ENCODE peak calls at places on chromosomes 7 and 10, in seven cellular contexts. S is spleen, E is HCT116, G is K562, B is suprapubic skin, Y is esophagus muscularis mucosa, K is Panc1. C is an unnamed sample.

GRCh38 chr7:17142831-17143541 is 155.5 kb upstream of the AHR start:
- DNase-seq in G (no peak), Y (no peak), S (no peak), E (no peak), K (no peak), B (no peak), C (no peak)

GRCh38 chr10:122494833-122495232 is 33.5 kb downstream of the HTRA1 start:
- DNase-seq in E (peak), G (no peak), S (no peak), K (no peak), B (no peak), Y (no peak), C (no peak)

GRCh38 chr10:66366163-66366562 is 559.7 kb upstream of the LRRTM3 start:
- DNase-seq in B (no peak), S (no peak), Y (no peak), E (no peak), G (no peak), K (no peak), C (no peak)

GRCh38 chr10:122170802-122171201 is 100.3 kb upstream of the BTBD16 start:
- DNase-seq in K (no peak), Y (no peak), E (no peak), G (no peak), B (no peak), S (peak), C (peak)

GRCh38 chr7:94297397-94297838 is 97.3 kb upstream of the COL1A2 start:
- DNase-seq in S (no peak), B (peak), K (no peak), Y (no peak), E (no peak), G (no peak), C (no peak)

GRCh38 chr7:6382797-6383196 is 65.0 kb downstream of the DAGLB start:
- DNase-seq in K (no peak), G (no peak), S (no peak), B (no peak), Y (no peak), E (no peak), C (no peak)

GRCh38 chr7:33024189-33024757 is 38.3 kb downstream of the NT5C3A start:
- DNase-seq in B (no peak), S (no peak), K (no peak), G (no peak), E (no peak), Y (no peak), C (no peak)

GRCh38 chr7:151451626-151452025 is 11.7 kb upstream of the CRYGN start:
- DNase-seq in B (no peak), S (peak), E (no peak), G (no peak), Y (no peak), K (no peak), C (no peak)

GRCh38 chr7:25722856-25723255 is 429.1 kb upstream of the NFE2L3 start:
- DNase-seq in E (no peak), Y (no peak), B (no peak), G (no peak), K (no peak), S (no peak), C (no peak)

GRCh38 chr7:151745090-151745638 is 131.8 kb downstream of the PRKAG2 start:
- DNase-seq in S (no peak), Y (no peak), B (no peak), E (peak), K (peak), G (peak), C (no peak)

GRCh38 chr10:80163741-80164341 is 31.3 kb downstream of the PLAC9 start:
- DNase-seq in B (no peak), K (no peak), Y (no peak), E (no peak), S (no peak), G (no peak), C (no peak)
- TF ChIP-seq POLR2AphosphoS5 in B (no peak), K (no peak), Y (peak), E (no peak), S (no peak), G (no peak), C (no peak)

DNA sequence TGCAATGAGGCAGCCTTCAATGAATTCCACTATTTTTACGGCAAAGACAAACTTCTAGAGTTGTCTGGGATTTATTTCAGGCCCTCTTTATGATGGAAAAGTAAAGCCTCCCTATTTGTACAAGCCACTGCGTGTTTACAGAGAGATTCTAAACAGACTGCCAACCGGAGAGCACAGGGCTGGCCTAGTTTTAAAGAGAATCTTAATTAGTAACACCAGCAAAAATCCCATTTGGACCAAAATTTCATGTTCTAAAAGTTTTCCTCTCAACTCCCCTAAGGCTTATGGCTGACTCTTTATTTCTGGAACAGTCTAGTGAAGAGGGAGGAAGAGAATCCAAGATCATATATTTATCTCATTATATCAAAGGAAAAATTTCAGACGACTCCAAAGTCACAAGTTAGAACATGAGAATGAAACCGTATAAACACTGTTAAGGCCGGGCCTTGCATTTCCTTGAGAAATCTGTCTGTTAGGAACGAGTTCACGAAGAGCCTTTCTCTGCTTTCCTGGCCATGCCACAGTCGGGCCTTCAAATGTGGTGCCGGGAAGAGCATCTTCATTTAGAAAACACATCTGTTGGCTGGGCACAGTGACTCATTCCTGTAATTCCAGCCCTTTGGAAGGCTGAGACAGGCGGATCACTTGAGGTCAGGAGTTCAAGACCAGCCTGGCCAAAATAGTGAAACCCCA is 724.6 kb upstream of the NRP1 start:
- DNase-seq in Y (no peak), B (no peak), E (no peak), G (no peak), K (no peak), S (peak), C (no peak)
- TF ChIP-seq POLR2AphosphoS5 in Y (no peak), B (no peak), E (no peak), G (no peak), K (no peak), S (no peak), C (no peak)

GRCh38 chr10:12156367-12157123 is 27.1 kb downstream of the SEC61A2 start:
- DNase-seq in B (no peak), E (no peak), Y (no peak), K (no peak), G (no peak), S (no peak), C (no peak)
- TF ChIP-seq POLR2AphosphoS5 in B (no peak), E (no peak), Y (no peak), K (no peak), G (no peak), S (no peak), C (no peak)

DNA sequence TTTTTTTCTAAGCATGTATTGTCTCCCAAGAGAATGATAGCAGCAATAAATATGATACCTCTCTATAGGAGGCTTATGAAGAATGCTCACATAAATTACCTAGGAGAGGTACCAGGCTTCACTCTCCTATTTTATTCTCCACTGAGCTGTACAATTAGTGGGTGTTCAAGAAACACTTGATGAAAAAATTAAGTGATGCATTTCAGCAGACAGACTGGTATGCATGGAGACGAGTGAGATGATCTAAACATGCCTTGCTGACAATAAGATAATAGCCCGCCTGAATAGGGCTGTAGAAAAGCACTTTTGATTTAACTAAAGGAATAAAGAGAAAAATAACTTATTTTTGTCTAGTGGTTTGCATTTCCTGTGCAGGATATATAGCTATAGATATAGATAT is 1449.7 kb downstream of the GATA3 start:
- DNase-seq in B (no peak), G (no peak), E (no peak), Y (no peak), K (no peak), S (no peak), C (no peak)
- TF ChIP-seq POLR2AphosphoS5 in B (no peak), G (no peak), E (no peak), Y (no peak), K (no peak), S (no peak), C (no peak)

DNA sequence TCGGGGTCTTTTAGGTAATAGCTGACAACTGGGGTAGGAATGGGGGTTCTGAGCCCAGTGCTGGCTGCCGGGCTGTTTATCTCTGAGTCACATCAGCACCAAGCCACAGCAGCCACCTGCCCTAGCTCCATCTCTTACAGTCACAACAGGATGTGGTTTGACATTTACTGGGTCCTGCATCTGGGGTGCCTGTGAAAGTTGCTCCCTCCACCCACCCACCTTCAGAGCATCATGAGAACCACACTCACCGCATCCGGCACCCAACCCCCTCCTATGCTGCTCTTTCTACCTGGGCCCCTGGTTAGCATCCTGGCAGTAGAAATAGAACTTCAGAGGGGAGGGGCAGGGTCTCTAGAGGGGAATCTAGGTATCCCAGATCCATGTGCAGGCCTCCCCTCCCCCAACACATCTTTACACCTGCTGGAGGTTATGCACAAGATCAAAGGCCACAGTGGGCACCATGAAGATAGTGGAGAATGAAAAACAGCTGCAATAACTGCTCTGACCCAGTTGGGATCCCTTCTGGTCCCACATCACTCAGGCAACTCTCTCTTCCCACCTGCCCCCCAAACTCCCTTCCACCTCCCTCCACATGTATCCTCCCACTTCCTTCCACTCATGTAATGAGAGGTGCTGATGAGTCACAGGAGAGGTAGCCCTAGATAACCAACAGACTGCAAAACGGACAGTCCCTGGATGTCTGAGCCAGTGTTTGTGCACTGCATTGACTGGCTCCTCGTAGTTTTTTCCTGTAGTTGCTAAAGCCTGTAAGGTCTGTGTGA is 38.2 kb downstream of the PRSS2 start:
- DNase-seq in S (peak), E (no peak), K (no peak), B (no peak), Y (no peak), G (peak), C (no peak)
- TF ChIP-seq POLR2AphosphoS5 in S (peak), E (no peak), K (no peak), B (no peak), Y (no peak), G (peak), C (no peak)

GRCh38 chr7:148930335-148930734 is 46.2 kb upstream of the EZH2 start:
- DNase-seq in E (no peak), G (no peak), B (no peak), S (peak), K (no peak), Y (no peak), C (no peak)
- TF ChIP-seq POLR2AphosphoS5 in E (no peak), G (no peak), B (no peak), S (no peak), K (no peak), Y (no peak), C (no peak)